ENCODE peak calls at places on chromosomes 2 and 18, in four cellular contexts. O, S, C and Q are unnamed samples.

GRCh38 chr2:54013996-54014395 is 43.2 kb upstream of the PSME4 start:
- DNase-seq in O (no peak), C (no peak), S (no peak), Q (no peak)

GRCh38 chr2:233037078-233037477 is 4.6 kb downstream of the NEU2 start:
- DNase-seq in S (peak; percentile 64), C (no peak), O (no peak), Q (no peak)

GRCh38 chr18:62329676-62330454 is 4.8 kb downstream of the TNFRSF11A start:
- DNase-seq in S (peak; percentile 92), C (no peak), O (no peak), Q (no peak)

GRCh38 chr2:4976407-4976806 is 715.8 kb upstream of the SOX11 start:
- DNase-seq in S (no peak), O (no peak), C (no peak), Q (no peak)

GRCh38 chr2:20444113-20444992 is 2.5 kb upstream of the RHOB start:
- DNase-seq in C (no peak), S (peak; percentile 78), O (no peak), Q (no peak)

GRCh38 chr2:20224716-20225293 is at the start of gene SDC1:
- DNase-seq in O (no peak), S (peak; percentile 77), C (peak; percentile 56), Q (peak; percentile 75)

GRCh38 chr2:83587309-83587708 is 871.8 kb downstream of the SUCLG1 start:
- DNase-seq in O (no peak), C (no peak), S (no peak), Q (no peak)

GRCh38 chr18:8805552-8805951 is 100.2 kb downstream of the MTCL1 start:
- DNase-seq in S (no peak), C (no peak), O (no peak), Q (no peak)

GRCh38 chr2:2057125-2057721 is 273.9 kb downstream of the MYT1L start:
- DNase-seq in S (peak; percentile 7), C (no peak), O (no peak), Q (peak; percentile 78)

GRCh38 chr2:10814142-10814541 is 1.6 kb upstream of the PDIA6 start:
- DNase-seq in O (no peak), S (no peak), C (no peak), Q (no peak)

GRCh38 chr2:171436307-171436706 is 2.3 kb downstream of the DCAF17 start:
- DNase-seq in S (peak; percentile 80), C (no peak), O (no peak), Q (no peak)

GRCh38 chr2:27992787-27993747 is 102.5 kb downstream of the BABAM2 start:
- DNase-seq in O (no peak), S (peak; percentile 65), C (no peak), Q (no peak)

GRCh38 chr18:10659594-10659993 is 133.8 kb downstream of the NAPG start:
- DNase-seq in S (no peak), O (no peak), C (no peak), Q (no peak)

GRCh38 chr2:40734797-40735196 is 282.9 kb upstream of the SLC8A1 start:
- DNase-seq in S (peak; percentile 60), O (no peak), C (no peak), Q (no peak)

GRCh38 chr2:10277293-10278028 is 25.2 kb upstream of the HPCAL1 start:
- DNase-seq in S (no peak), C (no peak), O (no peak), Q (no peak)

GRCh38 chr2:162261032-162261945 is 18.0 kb upstream of the FAP start:
- DNase-seq in C (no peak), O (no peak), S (peak; percentile 86), Q (no peak)

GRCh38 chr2:197890160-197890559 is 85.8 kb downstream of the PLCL1 start:
- DNase-seq in O (no peak), C (no peak), S (no peak), Q (no peak)

GRCh38 chr2:43519711-43520221 is 76.1 kb downstream of the THADA start:
- DNase-seq in O (no peak), S (peak; percentile 95), C (no peak), Q (no peak)

GRCh38 chr2:112764071-112765044 is at the start of gene CKAP2L:
- DNase-seq in C (peak; percentile 94), S (peak; percentile 100), O (peak; percentile 91), Q (peak; percentile 99)

GRCh38 chr2:8546319-8547283 is 135.3 kb upstream of the ID2 start:
- DNase-seq in S (no peak), O (no peak), C (no peak), Q (peak; percentile 58)

DNA sequence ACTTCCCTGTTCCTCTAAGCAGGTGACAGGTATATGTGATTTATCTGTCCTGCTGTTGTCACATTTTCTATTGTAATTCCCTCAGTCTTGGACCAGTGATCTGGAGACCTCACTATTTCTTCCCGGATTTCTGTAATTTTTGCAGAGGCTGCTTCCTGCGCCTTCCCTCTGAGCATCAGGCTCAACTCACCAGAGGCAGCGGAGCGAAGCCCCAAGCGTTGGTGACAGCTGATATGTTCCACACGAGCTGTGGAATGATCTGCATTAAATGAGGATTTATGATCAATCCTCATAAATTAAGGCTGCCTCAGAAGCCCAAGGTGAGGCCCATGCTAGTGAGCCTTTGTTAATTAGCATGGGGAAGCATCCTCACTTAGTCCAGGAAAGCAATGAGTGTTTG is 64.6 kb downstream of the ACKR3 start:
- DNase-seq in S (no peak), O (no peak), C (no peak), Q (no peak)
- H3K27ac ChIP-seq in S (no peak overlapping the region), O (no peak overlapping the region), C (no peak overlapping the region), Q (no peak overlapping the region)

DNA sequence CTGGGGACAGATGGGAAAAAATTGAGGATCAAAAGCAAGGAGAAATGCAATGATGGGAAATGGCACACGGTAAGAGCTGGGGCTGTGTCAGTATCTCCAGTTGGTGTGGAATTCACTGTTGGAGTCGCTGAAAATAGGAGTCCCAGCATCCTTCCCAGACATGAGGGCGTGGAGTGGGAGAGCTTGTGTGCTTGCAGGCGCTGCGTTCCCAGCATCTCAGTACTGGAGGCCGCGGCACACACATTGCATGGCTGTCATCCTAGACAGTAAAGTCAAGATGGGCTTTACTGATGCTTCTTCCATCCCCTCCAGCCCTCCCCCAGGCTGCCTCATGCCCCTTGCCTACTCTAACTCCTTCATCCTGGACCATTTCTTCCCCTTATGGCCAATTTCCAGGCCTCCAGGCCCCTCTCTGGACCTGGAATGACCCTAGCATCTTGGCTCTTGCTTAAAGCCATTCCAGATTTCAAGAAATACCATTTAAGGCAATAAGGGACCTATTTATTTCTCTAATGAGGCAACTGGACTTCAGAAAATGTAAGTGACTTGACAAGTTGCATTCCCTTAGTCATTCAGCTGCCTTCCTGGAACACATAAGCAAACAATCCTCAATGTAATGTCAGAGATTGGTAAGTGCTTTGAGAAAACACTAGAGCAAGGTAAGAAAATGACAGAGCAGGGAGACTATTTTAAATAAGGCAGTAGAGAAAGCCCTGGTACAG is 70.5 kb upstream of the TTC39C start:
- DNase-seq in O (no peak), S (peak; percentile 59), C (no peak), Q (no peak)
- H3K27ac ChIP-seq in O (no peak overlapping the region), S (no peak overlapping the region), C (no peak overlapping the region), Q (no peak overlapping the region)

DNA sequence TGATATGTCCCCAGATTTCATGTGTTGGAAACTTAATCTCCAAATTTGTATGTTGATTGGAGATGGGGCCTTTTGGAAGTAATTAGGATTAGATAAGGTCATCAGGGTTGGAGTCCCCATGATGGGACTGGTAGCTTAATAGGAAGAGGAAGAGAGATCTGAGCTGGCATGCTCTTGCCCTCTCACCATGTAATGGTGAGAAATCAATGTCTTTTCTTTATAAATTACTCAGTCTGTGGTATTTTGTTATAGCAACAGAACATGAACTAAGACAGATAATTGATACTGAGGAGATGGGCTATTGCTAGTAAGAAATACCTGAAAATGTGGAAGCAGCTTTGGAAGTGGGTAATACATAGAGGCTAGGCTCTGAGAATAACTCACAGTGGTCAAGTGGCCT is 48.0 kb downstream of the CDC42EP3 start:
- DNase-seq in C (no peak), O (no peak), S (no peak), Q (no peak)
- H3K27ac ChIP-seq in C (no peak overlapping the region), O (no peak overlapping the region), S (peak overlapping the region; percentile 89), Q (no peak overlapping the region)

DNA sequence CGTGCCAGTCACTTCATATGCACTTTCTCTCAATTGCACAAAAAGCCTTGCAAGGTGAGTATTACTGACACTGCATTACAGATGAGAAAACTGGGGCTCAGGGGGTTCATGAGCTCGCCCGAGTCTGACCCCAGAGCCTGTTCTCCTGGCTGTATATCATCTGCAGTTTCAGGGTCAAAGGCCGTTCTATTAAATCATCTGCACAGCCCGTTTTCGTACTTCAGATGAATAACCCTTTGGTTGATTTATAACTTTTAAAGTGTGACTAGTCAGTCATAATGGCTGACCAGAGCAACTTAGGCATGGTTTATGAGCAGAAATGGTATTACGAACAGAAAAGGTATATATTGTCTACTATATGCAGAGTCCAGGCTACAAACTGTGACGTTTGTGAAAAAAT is 35.3 kb upstream of the NPAS2 start:
- DNase-seq in O (no peak), C (no peak), S (no peak), Q (no peak)
- H3K27ac ChIP-seq in O (no peak overlapping the region), C (peak overlapping the region; percentile 43), S (no peak overlapping the region), Q (no peak overlapping the region)

GRCh38 chr2:239275871-239276812 is 124.7 kb downstream of the HDAC4 start:
- DNase-seq in C (no peak), S (peak; percentile 95), O (no peak), Q (no peak)
- H3K27ac ChIP-seq in C (peak overlapping the region; percentile 88), S (peak overlapping the region; percentile 98), O (no peak overlapping the region), Q (no peak overlapping the region)

GRCh38 chr2:30684996-30685395 is 122.2 kb downstream of the CAPN13 start:
- DNase-seq in O (no peak), C (no peak), S (no peak), Q (no peak)

GRCh38 chr2:30684546-30684945 is 122.7 kb downstream of the CAPN13 start:
- DNase-seq in S (no peak), O (no peak), C (no peak), Q (no peak)

GRCh38 chr2:30684026-30684425 is 123.2 kb downstream of the CAPN13 start:
- DNase-seq in S (no peak), O (no peak), C (no peak), Q (no peak)

GRCh38 chr2:30686669-30687068 is 120.6 kb downstream of the CAPN13 start:
- DNase-seq in C (no peak), S (no peak), O (no peak), Q (no peak)

GRCh38 chr2:30686000-30686399 is 121.2 kb downstream of the CAPN13 start:
- DNase-seq in O (no peak), C (no peak), S (no peak), Q (peak; percentile 57)
- H3K27ac ChIP-seq in O (no peak overlapping the region), C (no peak overlapping the region), S (no peak overlapping the region), Q (no peak overlapping the region)